ENCODE peak calls at places on chromosomes 3 and 15, in five cellular contexts. S is H1, C is trophoblast cell, I is neuronal stem cell, T is H9. J is an unnamed sample.

GRCh38 chr3:105402287-105402801 is 35.6 kb downstream of the ALCAM start:
- DNase-seq in S (no peak), C (no peak), I (no peak), T (no peak), J (peak; percentile 49)

GRCh38 chr15:67914537-67915373 is 74.9 kb upstream of the RNU6-1 start:
- DNase-seq in S (peak; percentile 47), C (no peak), I (peak; percentile 38), T (peak; percentile 35), J (peak; percentile 66)

GRCh38 chr3:79167651-79168416 is 600.0 kb downstream of the ROBO1 start:
- DNase-seq in S (no peak), C (no peak), I (no peak), T (no peak), J (peak; percentile 90)

GRCh38 chr3:43867673-43868072 is 176.9 kb downstream of the ABHD5 start:
- DNase-seq in S (no peak), C (no peak), I (no peak), T (peak; percentile 14), J (peak; percentile 56)

GRCh38 chr15:60534546-60534945 is 55.6 kb upstream of the ICE2 start:
- DNase-seq in S (no peak), C (no peak), I (no peak), T (no peak), J (no peak)

GRCh38 chr15:76163429-76164020 is 103.7 kb downstream of the TMEM266 start:
- DNase-seq in S (no peak), C (peak; percentile 42), I (no peak), T (no peak), J (peak; percentile 63)

GRCh38 chr3:12681586-12682371 is 17.9 kb upstream of the RAF1 start:
- DNase-seq in S (no peak), C (peak; percentile 75), I (no peak), T (no peak), J (peak; percentile 76)

GRCh38 chr15:34154725-34155204 is 52.9 kb downstream of the PGBD4 start:
- DNase-seq in S (no peak), C (peak; percentile 53), I (no peak), T (peak; percentile 82), J (peak; percentile 14)

GRCh38 chr3:45704544-45704943 is 15.3 kb downstream of the SACM1L start:
- DNase-seq in S (no peak), C (no peak), I (no peak), T (no peak), J (no peak)

GRCh38 chr15:68543546-68544008 is 35.2 kb upstream of the CORO2B start:
- DNase-seq in S (no peak), C (no peak), I (no peak), T (no peak), J (no peak)

GRCh38 chr15:79942656-79943481 is 28.1 kb downstream of the BCL2A1 start:
- DNase-seq in S (no peak), C (no peak), I (no peak), T (no peak), J (peak; percentile 66)

GRCh38 chr3:112856537-112856936 is 9.9 kb upstream of the CD200R1L start:
- DNase-seq in S (no peak), C (no peak), I (no peak), T (no peak), J (no peak)

GRCh38 chr3:112865757-112866156 is 19.1 kb upstream of the CD200R1L start:
- DNase-seq in S (no peak), C (no peak), I (no peak), T (no peak), J (no peak)

GRCh38 chr3:112858410-112859069 is 11.9 kb upstream of the CD200R1L start:
- DNase-seq in S (no peak), C (no peak), I (no peak), T (no peak), J (no peak)

GRCh38 chr3:112857526-112857925 is 10.9 kb upstream of the CD200R1L start:
- DNase-seq in S (no peak), C (no peak), I (no peak), T (no peak), J (no peak)

DNA sequence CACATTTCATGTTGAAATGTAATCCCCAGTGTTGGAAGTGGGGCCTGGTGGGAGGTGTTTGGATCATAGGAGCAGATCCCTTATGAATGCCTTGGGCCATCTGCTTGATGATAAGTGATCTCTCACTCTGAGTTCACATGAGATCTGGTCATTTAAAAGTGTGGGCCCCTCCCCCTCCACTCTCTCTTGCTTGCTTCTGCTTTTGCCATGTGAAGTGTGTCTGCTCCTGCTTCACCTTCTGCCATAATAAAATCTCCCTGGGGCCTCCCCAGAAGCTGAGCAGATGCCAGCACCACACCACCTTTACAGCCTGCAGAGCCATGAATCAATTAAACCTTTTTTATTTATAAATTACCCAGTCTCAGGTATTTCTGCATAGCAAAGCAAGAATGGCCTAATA is 14.2 kb upstream of the CD200R1L start:
- DNase-seq in S (no peak), C (no peak), I (no peak), T (no peak), J (no peak)
- H2BK12ac ChIP-seq in S (no peak overlapping the region), C (no peak overlapping the region), I (no peak overlapping the region), T (no peak overlapping the region), J (no peak overlapping the region)

GRCh38 chr3:14344351-14344750 is 58.1 kb upstream of the SLC6A6 start:
- DNase-seq in S (no peak), C (no peak), I (peak; percentile 31), T (peak; percentile 50), J (no peak)
- H2BK12ac ChIP-seq in S (no peak overlapping the region), C (peak overlapping the region; percentile 63), I (peak overlapping the region; percentile 12), T (no peak overlapping the region), J (peak overlapping the region; percentile 72)

DNA sequence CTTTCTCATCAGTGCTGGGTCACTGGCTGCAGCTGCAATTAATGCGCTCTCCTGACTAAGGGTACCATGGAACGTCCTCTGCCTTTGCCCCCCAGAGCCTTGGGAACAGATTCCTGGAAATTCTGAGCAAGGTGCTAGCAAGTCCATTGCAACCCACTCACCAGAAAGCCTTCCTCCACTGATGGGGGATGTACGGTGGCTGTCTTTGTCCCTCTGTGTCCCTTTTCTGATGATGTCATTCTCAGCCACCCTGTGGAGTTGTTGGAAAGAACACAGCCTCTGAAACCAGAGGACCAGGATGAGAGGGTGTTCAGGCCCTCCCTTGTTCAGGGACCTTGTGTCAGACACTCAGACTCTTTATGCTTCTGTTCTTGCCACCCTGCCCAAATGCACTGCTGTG is 38.1 kb upstream of the ZBTB38 start:
- DNase-seq in S (no peak), C (no peak), I (no peak), T (no peak), J (no peak)
- H2BK12ac ChIP-seq in S (no peak overlapping the region), C (no peak overlapping the region), I (no peak overlapping the region), T (no peak overlapping the region), J (peak overlapping the region; percentile 81)

DNA sequence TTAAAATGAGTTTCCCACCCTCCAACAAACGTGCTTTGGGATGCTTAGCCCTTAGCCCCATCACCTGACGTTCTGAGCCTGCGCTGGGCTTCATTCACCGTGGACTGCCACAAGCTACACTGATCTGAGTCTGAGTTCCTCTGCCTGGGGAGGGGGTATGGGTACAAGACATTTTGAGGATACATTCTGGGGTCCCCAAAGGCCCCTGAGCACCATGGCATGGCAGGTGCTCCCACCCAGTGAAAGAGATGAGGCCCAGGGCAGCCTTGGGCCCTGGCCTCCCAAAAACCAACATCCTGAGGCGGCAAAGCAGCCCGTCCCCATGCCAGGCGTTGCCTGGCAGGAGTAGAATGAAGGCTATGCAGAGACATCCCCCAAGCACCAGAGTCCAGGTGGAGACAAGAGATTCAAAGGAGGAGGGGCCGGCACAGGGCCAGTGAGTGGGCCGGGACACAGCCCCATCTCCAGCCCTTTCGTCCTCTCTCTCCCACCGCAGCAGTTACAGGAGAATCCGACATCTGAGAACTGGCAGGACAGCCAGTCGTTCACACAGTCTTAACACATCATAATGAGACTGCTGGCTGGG is 74.5 kb downstream of the VGLL4 start:
- DNase-seq in S (no peak), C (no peak), I (no peak), T (no peak), J (no peak)
- H2BK12ac ChIP-seq in S (no peak overlapping the region), C (no peak overlapping the region), I (no peak overlapping the region), T (no peak overlapping the region), J (peak overlapping the region; percentile 34)

GRCh38 chr3:53045784-53046170 is at the start of gene SFMBT1:
- DNase-seq in S (peak; percentile 67), C (peak; percentile 33), I (peak; percentile 76), T (peak; percentile 53), J (peak; percentile 62)
- H2BK12ac ChIP-seq in S (no peak within 1 kb of the TSS), C (no peak within 1 kb of the TSS), I (peak within 1 kb of the TSS; percentile 58), T (no peak within 1 kb of the TSS), J (no peak within 1 kb of the TSS)

GRCh38 chr15:96348112-96349027 is 17.9 kb downstream of the NR2F2 start:
- DNase-seq in S (peak; percentile 50), C (no peak), I (no peak), T (peak; percentile 40), J (peak; percentile 58)

GRCh38 chr15:96350884-96351639 is 20.6 kb downstream of the NR2F2 start:
- DNase-seq in S (no peak), C (no peak), I (no peak), T (no peak), J (peak; percentile 36)

GRCh38 chr15:96350321-96350720 is 19.8 kb downstream of the NR2F2 start:
- DNase-seq in S (no peak), C (no peak), I (no peak), T (no peak), J (peak; percentile 21)

GRCh38 chr15:96349034-96349932 is 18.8 kb downstream of the NR2F2 start:
- DNase-seq in S (no peak), C (no peak), I (no peak), T (no peak), J (peak; percentile 29)

DNA sequence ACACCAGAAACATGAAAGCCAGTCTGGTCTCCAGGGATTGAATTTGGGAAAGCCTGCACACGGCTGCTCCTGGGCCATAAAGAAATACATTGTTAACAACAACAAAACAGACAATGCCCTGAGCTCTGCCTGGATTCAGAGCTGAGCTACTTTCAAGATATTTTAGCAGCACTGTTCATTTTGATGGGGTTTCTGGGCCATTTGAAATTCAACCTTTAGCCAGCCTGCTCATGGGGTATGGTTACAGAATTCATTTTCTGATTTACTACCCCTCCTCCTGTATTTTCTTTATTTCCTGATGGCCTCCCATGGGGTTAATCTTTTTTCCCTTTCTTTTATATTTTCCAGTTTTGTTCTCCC is 19.4 kb downstream of the NR2F2 start:
- DNase-seq in S (no peak), C (no peak), I (no peak), T (no peak), J (peak; percentile 29)
- H2BK12ac ChIP-seq in S (no peak overlapping the region), C (no peak overlapping the region), I (no peak overlapping the region), T (no peak overlapping the region), J (no peak overlapping the region)

J was measured in mesenchymal stem cell.